ENCODE peak calls at places on chromosomes 7 and 10, in six cellular contexts. One of them, this sample, is unnamed.

GRCh38 chr7:43028106-43028505 is 84.3 kb upstream of the HECW1 start:
- DNase-seq in neuronal stem cell: no peak
- DNase-seq in H9: no peak
- DNase-seq in IMR-90: no peak
- DNase-seq in H1: no peak
- DNase-seq in mesenchymal stem cell: no peak
- DNase-seq in this sample: no peak

GRCh38 chr7:19107392-19108147 is 9.9 kb downstream of the TWIST1 start:
- DNase-seq in neuronal stem cell: peak; percentile 51
- DNase-seq in H9: peak; percentile 59
- DNase-seq in IMR-90: peak; percentile 68
- DNase-seq in H1: no peak
- DNase-seq in mesenchymal stem cell: peak; percentile 69
- DNase-seq in this sample: peak; percentile 12

GRCh38 chr10:32239770-32240169 is 107.2 kb downstream of the EPC1 start:
- DNase-seq in neuronal stem cell: no peak
- DNase-seq in H9: no peak
- DNase-seq in IMR-90: peak; percentile 69
- DNase-seq in H1: no peak
- DNase-seq in mesenchymal stem cell: no peak
- DNase-seq in this sample: no peak

GRCh38 chr7:33716581-33717477 is 188.5 kb upstream of the BMPER start:
- DNase-seq in neuronal stem cell: peak; percentile 42
- DNase-seq in H9: no peak
- DNase-seq in IMR-90: peak; percentile 66
- DNase-seq in H1: no peak
- DNase-seq in mesenchymal stem cell: peak; percentile 52
- DNase-seq in this sample: peak; percentile 63

GRCh38 chr10:52785418-52785817 is 12.8 kb upstream of the MBL2 start:
- DNase-seq in neuronal stem cell: no peak
- DNase-seq in H9: no peak
- DNase-seq in IMR-90: no peak
- DNase-seq in H1: no peak
- DNase-seq in mesenchymal stem cell: no peak
- DNase-seq in this sample: no peak

GRCh38 chr10:111137012-111137411 is 60.2 kb downstream of the ADRA2A start:
- DNase-seq in neuronal stem cell: peak; percentile 53
- DNase-seq in H9: peak; percentile 80
- DNase-seq in IMR-90: no peak
- DNase-seq in H1: peak; percentile 62
- DNase-seq in mesenchymal stem cell: no peak
- DNase-seq in this sample: no peak

GRCh38 chr7:155935726-155936125 is 123.5 kb upstream of the SHH start:
- DNase-seq in neuronal stem cell: no peak
- DNase-seq in H9: no peak
- DNase-seq in IMR-90: no peak
- DNase-seq in H1: no peak
- DNase-seq in mesenchymal stem cell: no peak
- DNase-seq in this sample: no peak

GRCh38 chr7:112497481-112497880 is 16.7 kb downstream of the LSMEM1 start:
- DNase-seq in neuronal stem cell: no peak
- DNase-seq in H9: no peak
- DNase-seq in IMR-90: no peak
- DNase-seq in H1: no peak
- DNase-seq in mesenchymal stem cell: no peak
- DNase-seq in this sample: no peak

GRCh38 chr7:38027884-38028455 is 107.5 kb downstream of the EPDR1 start:
- DNase-seq in neuronal stem cell: no peak
- DNase-seq in H9: no peak
- DNase-seq in IMR-90: no peak
- DNase-seq in H1: no peak
- DNase-seq in mesenchymal stem cell: no peak
- DNase-seq in this sample: no peak

GRCh38 chr7:12975387-12975786 is 288.0 kb downstream of the ARL4A start:
- DNase-seq in neuronal stem cell: no peak
- DNase-seq in H9: no peak
- DNase-seq in IMR-90: no peak
- DNase-seq in H1: no peak
- DNase-seq in mesenchymal stem cell: no peak
- DNase-seq in this sample: no peak

GRCh38 chr7:94907420-94908203 is at the start of gene PPP1R9A:
- DNase-seq in neuronal stem cell: peak; percentile 64
- DNase-seq in H9: peak; percentile 72
- DNase-seq in IMR-90: no peak
- DNase-seq in H1: peak; percentile 41
- DNase-seq in mesenchymal stem cell: peak; percentile 34
- DNase-seq in this sample: no peak

GRCh38 chr7:122305475-122306319 is 1.1 kb upstream of the FEZF1 start:
- DNase-seq in neuronal stem cell: no peak
- DNase-seq in H9: peak; percentile 55
- DNase-seq in IMR-90: no peak
- DNase-seq in H1: no peak
- DNase-seq in mesenchymal stem cell: no peak
- DNase-seq in this sample: no peak

GRCh38 chr7:24912874-24913514 is 67.0 kb downstream of the OSBPL3 start:
- DNase-seq in neuronal stem cell: no peak
- DNase-seq in H9: no peak
- DNase-seq in IMR-90: no peak
- DNase-seq in H1: no peak
- DNase-seq in mesenchymal stem cell: no peak
- DNase-seq in this sample: no peak

GRCh38 chr7:24912424-24912823 is 67.6 kb downstream of the OSBPL3 start:
- DNase-seq in neuronal stem cell: no peak
- DNase-seq in H9: no peak
- DNase-seq in IMR-90: no peak
- DNase-seq in H1: no peak
- DNase-seq in mesenchymal stem cell: no peak
- DNase-seq in this sample: no peak

GRCh38 chr7:24908757-24909156 is 71.2 kb downstream of the OSBPL3 start:
- DNase-seq in neuronal stem cell: no peak
- DNase-seq in H9: no peak
- DNase-seq in IMR-90: no peak
- DNase-seq in H1: no peak
- DNase-seq in mesenchymal stem cell: no peak
- DNase-seq in this sample: no peak

GRCh38 chr7:24911213-24911603 is 68.8 kb downstream of the OSBPL3 start:
- DNase-seq in neuronal stem cell: no peak
- DNase-seq in H9: no peak
- DNase-seq in IMR-90: no peak
- DNase-seq in H1: no peak
- DNase-seq in mesenchymal stem cell: no peak
- DNase-seq in this sample: no peak

GRCh38 chr7:24910551-24911212 is 69.3 kb downstream of the OSBPL3 start:
- DNase-seq in neuronal stem cell: no peak
- DNase-seq in H9: no peak
- DNase-seq in IMR-90: no peak
- DNase-seq in H1: no peak
- DNase-seq in mesenchymal stem cell: peak; percentile 24
- DNase-seq in this sample: no peak
- H3K4ac ChIP-seq in neuronal stem cell: no peak overlapping the region
- H3K4ac ChIP-seq in H9: no peak overlapping the region
- H3K4ac ChIP-seq in IMR-90: no peak overlapping the region
- H3K4ac ChIP-seq in H1: no peak overlapping the region
- H3K4ac ChIP-seq in mesenchymal stem cell: no peak overlapping the region
- H3K4ac ChIP-seq in this sample: no peak overlapping the region

GRCh38 chr7:35260254-35260653 is 6.4 kb upstream of the TBX20 start:
- DNase-seq in neuronal stem cell: no peak
- DNase-seq in H9: no peak
- DNase-seq in IMR-90: no peak
- DNase-seq in H1: no peak
- DNase-seq in mesenchymal stem cell: no peak
- DNase-seq in this sample: no peak

GRCh38 chr7:35259555-35259954 is 5.7 kb upstream of the TBX20 start:
- DNase-seq in neuronal stem cell: no peak
- DNase-seq in H9: no peak
- DNase-seq in IMR-90: no peak
- DNase-seq in H1: no peak
- DNase-seq in mesenchymal stem cell: peak; percentile 28
- DNase-seq in this sample: no peak

GRCh38 chr7:35258891-35259537 is 5.1 kb upstream of the TBX20 start:
- DNase-seq in neuronal stem cell: no peak
- DNase-seq in H9: no peak
- DNase-seq in IMR-90: no peak
- DNase-seq in H1: no peak
- DNase-seq in mesenchymal stem cell: no peak
- DNase-seq in this sample: no peak

GRCh38 chr7:35257251-35258124 is 3.6 kb upstream of the TBX20 start:
- DNase-seq in neuronal stem cell: no peak
- DNase-seq in H9: peak; percentile 60
- DNase-seq in IMR-90: no peak
- DNase-seq in H1: no peak
- DNase-seq in mesenchymal stem cell: no peak
- DNase-seq in this sample: no peak

DNA sequence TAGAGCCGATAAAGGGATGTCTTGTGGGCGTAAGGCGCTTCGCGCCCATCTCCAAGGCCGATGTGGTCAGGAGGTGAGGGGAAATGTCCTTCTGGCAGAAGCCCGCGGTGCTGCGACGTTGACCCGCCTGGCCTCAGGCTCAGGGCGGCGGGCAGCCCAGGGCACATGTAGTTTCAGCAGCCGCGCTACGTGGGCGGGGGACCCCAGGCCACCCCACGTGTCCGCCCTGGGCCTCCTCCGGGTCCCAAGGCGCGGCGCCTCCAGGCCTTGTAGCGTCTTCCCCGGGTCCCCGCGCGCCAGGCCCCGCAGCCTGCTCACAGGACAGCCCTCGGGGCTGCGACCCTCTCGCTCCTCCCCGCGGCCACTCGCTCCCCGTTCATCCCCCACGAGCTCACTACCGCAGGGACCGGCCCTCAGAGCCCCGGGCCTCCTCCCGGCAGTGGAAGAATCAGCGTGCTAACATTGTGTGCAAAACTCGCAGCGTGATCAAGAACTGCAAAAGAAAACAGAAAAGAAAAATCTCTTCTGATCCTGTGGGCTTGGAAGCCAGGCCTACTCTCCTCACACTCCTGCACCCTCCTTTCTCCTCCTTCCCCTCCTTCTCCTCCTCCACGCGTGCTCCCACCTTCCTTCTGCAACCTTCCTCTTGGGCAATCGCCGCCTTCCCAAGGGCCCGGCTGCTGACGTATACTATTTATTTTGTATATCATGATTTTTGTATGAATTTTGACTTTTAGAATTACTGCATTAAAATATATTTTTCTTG is 4.4 kb upstream of the TBX20 start:
- DNase-seq in neuronal stem cell: no peak
- DNase-seq in H9: no peak
- DNase-seq in IMR-90: no peak
- DNase-seq in H1: no peak
- DNase-seq in mesenchymal stem cell: no peak
- DNase-seq in this sample: no peak
- H2AFZ ChIP-seq in neuronal stem cell: peak overlapping the region; percentile 89
- H2AFZ ChIP-seq in H9: no peak overlapping the region
- H2AFZ ChIP-seq in IMR-90: peak overlapping the region; percentile 27
- H2AFZ ChIP-seq in H1: peak overlapping the region; percentile 56
- H2AFZ ChIP-seq in mesenchymal stem cell: no peak overlapping the region
- H2AFZ ChIP-seq in this sample: peak overlapping the region; percentile 21

GRCh38 chr10:22620929-22621328 is 93.4 kb downstream of the PIP4K2A start:
- DNase-seq in neuronal stem cell: no peak
- DNase-seq in H9: no peak
- DNase-seq in IMR-90: peak; percentile 28
- DNase-seq in H1: no peak
- DNase-seq in mesenchymal stem cell: no peak
- DNase-seq in this sample: no peak

GRCh38 chr10:22624289-22624738 is 90.1 kb downstream of the PIP4K2A start:
- DNase-seq in neuronal stem cell: no peak
- DNase-seq in H9: no peak
- DNase-seq in IMR-90: peak; percentile 82
- DNase-seq in H1: no peak
- DNase-seq in mesenchymal stem cell: peak; percentile 75
- DNase-seq in this sample: no peak

GRCh38 chr10:22623624-22624263 is 90.6 kb downstream of the PIP4K2A start:
- DNase-seq in neuronal stem cell: no peak
- DNase-seq in H9: no peak
- DNase-seq in IMR-90: peak; percentile 18
- DNase-seq in H1: no peak
- DNase-seq in mesenchymal stem cell: peak; percentile 17
- DNase-seq in this sample: no peak

GRCh38 chr10:22621726-22622125 is 92.7 kb downstream of the PIP4K2A start:
- DNase-seq in neuronal stem cell: no peak
- DNase-seq in H9: no peak
- DNase-seq in IMR-90: no peak
- DNase-seq in H1: no peak
- DNase-seq in mesenchymal stem cell: no peak
- DNase-seq in this sample: no peak

GRCh38 chr10:22622242-22622806 is 92.1 kb downstream of the PIP4K2A start:
- DNase-seq in neuronal stem cell: no peak
- DNase-seq in H9: no peak
- DNase-seq in IMR-90: no peak
- DNase-seq in H1: no peak
- DNase-seq in mesenchymal stem cell: no peak
- DNase-seq in this sample: no peak
- H2AK5ac ChIP-seq in neuronal stem cell: peak overlapping the region; percentile 95
- H2AK5ac ChIP-seq in H9: peak overlapping the region; percentile 47
- H2AK5ac ChIP-seq in IMR-90: peak overlapping the region; percentile 54
- H2AK5ac ChIP-seq in H1: peak overlapping the region; percentile 59
- H2AK5ac ChIP-seq in mesenchymal stem cell: peak overlapping the region; percentile 99
- H2AK5ac ChIP-seq in this sample: peak overlapping the region; percentile 99

GRCh38 chr7:143379607-143380263 is 1.4 kb upstream of the ZYX start:
- DNase-seq in neuronal stem cell: no peak
- DNase-seq in H9: peak; percentile 34
- DNase-seq in IMR-90: no peak
- DNase-seq in H1: no peak
- DNase-seq in mesenchymal stem cell: no peak
- DNase-seq in this sample: no peak
- H3K4ac ChIP-seq in neuronal stem cell: no peak overlapping the region
- H3K4ac ChIP-seq in H9: no peak overlapping the region
- H3K4ac ChIP-seq in IMR-90: peak overlapping the region; percentile 92
- H3K4ac ChIP-seq in H1: no peak overlapping the region
- H3K4ac ChIP-seq in mesenchymal stem cell: peak overlapping the region; percentile 22
- H3K4ac ChIP-seq in this sample: peak overlapping the region; percentile 63

DNA sequence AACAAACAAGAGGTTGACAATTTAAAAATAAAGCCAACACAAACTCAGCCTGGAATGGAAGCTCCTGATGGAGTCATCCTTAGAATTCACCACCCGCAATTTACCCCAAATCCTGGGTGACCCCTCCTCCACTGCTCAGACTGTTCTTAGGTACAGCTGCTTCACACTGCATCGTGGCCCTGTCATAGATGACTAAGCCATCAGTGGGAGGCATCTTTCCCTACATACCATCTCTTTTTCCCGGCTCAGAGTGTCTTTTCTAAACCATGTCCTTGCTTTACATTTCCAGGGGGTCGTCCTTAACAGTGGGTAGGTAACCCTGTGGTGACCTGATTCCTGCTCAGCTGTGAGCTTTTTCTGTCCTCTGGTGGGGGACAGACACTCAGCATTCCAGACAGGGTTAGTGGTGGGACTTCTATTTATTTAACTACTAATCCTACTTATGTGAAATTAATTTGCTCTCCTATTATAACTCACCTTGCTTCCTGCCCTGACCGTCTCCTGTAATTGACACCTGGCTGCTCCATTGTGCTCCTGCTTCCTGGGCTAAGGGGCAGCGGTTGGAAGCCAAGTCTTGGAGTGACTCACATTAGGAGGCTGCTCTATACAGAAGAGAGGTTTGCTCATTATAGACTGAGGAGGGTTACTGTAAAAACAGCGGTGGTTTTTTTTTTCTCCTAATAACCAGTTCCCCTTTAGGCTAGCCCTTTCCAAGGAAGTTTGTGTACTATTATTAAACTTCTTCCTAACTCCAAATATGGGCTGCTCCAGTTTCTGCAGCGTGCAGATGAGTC is 40.6 kb downstream of the PYROXD2 start:
- DNase-seq in neuronal stem cell: no peak
- DNase-seq in H9: no peak
- DNase-seq in IMR-90: peak; percentile 91
- DNase-seq in H1: no peak
- DNase-seq in mesenchymal stem cell: peak; percentile 76
- DNase-seq in this sample: peak; percentile 18
- H2AFZ ChIP-seq in neuronal stem cell: no peak overlapping the region
- H2AFZ ChIP-seq in H9: no peak overlapping the region
- H2AFZ ChIP-seq in IMR-90: peak overlapping the region; percentile 60
- H2AFZ ChIP-seq in H1: no peak overlapping the region
- H2AFZ ChIP-seq in mesenchymal stem cell: no peak overlapping the region
- H2AFZ ChIP-seq in this sample: no peak overlapping the region